ENCODE peak calls at places on chromosome 4, in six cellular contexts. W is gastrocnemius medialis, L is adrenal gland, R is IMR-90, E is K562, J is spleen. S is an unnamed sample.

GRCh38 chr4:109294006-109294405 is 8.5 kb downstream of the COL25A1 start:
- DNase-seq in L (no peak), J (no peak), W (no peak), R (no peak), E (peak; percentile 71), S (no peak)

GRCh38 chr4:2083116-2083825 is 24.1 kb downstream of the NAT8L start:
- DNase-seq in E (no peak), J (peak; percentile 39), R (no peak), W (no peak), L (no peak), S (no peak)

GRCh38 chr4:79906996-79907395 is 166.0 kb downstream of the ANTXR2 start:
- DNase-seq in R (no peak), J (no peak), L (no peak), W (no peak), E (no peak), S (no peak)

GRCh38 chr4:133402616-133403015 is 253.5 kb downstream of the PCDH10 start:
- DNase-seq in W (no peak), J (no peak), R (no peak), L (no peak), E (no peak), S (peak; percentile 3)

GRCh38 chr4:75497133-75497532 is 17.1 kb downstream of the RCHY1 start:
- DNase-seq in E (no peak), R (peak; percentile 59), L (no peak), J (no peak), W (no peak), S (no peak)

GRCh38 chr4:110654254-110654635 is 31.4 kb upstream of the PITX2 start:
- DNase-seq in J (no peak), R (peak; percentile 32), W (no peak), L (no peak), E (no peak), S (no peak)

GRCh38 chr4:99300934-99301333 is 10.1 kb upstream of the ADH1A start:
- DNase-seq in L (peak; percentile 24), R (peak; percentile 97), W (peak; percentile 79), E (peak; percentile 8), J (no peak), S (no peak)

GRCh38 chr4:84379881-84380618 is 119.0 kb downstream of the NKX6-1 start:
- DNase-seq in W (no peak), L (no peak), E (no peak), R (no peak), J (no peak), S (no peak)

GRCh38 chr4:83358410-83358809 is 23.8 kb upstream of the HPSE start:
- DNase-seq in J (no peak), W (no peak), L (no peak), R (peak; percentile 73), E (no peak), S (peak; percentile 35)

GRCh38 chr4:56972832-56973231 is 4.6 kb downstream of the NOA1 start:
- DNase-seq in L (no peak), E (no peak), J (no peak), R (no peak), W (no peak), S (no peak)

GRCh38 chr4:1090036-1090435 is 23.3 kb downstream of the RNF212 start:
- DNase-seq in W (no peak), J (no peak), E (no peak), R (no peak), L (no peak), S (no peak)

GRCh38 chr4:5676763-5677162 is 31.6 kb downstream of the EVC2 start:
- DNase-seq in R (no peak), J (no peak), E (no peak), L (no peak), W (no peak), S (no peak)

GRCh38 chr4:26081795-26082498 is 167.9 kb downstream of the SMIM20 start:
- DNase-seq in R (peak; percentile 52), W (no peak), J (no peak), E (peak; percentile 57), L (no peak), S (no peak)

GRCh38 chr4:88008133-88008621 is 742 bp downstream of the PKD2 start:
- DNase-seq in E (peak; percentile 18), J (peak; percentile 84), L (peak; percentile 53), R (peak; percentile 48), W (no peak), S (no peak)

GRCh38 chr4:94722270-94722669 is 35.5 kb upstream of the BMPR1B start:
- DNase-seq in E (no peak), W (no peak), J (no peak), R (no peak), L (no peak), S (no peak)

GRCh38 chr4:11312389-11312788 is 116.3 kb downstream of the HS3ST1 start:
- DNase-seq in R (peak; percentile 1), W (no peak), L (no peak), J (no peak), E (no peak), S (no peak)

GRCh38 chr4:85368932-85369331 is 106.0 kb upstream of the ARHGAP24 start:
- DNase-seq in R (no peak), L (no peak), J (no peak), E (no peak), W (no peak), S (no peak)

GRCh38 chr4:141473026-141473540 is 163.3 kb upstream of the IL15 start:
- DNase-seq in E (no peak), L (no peak), J (no peak), W (no peak), R (no peak), S (no peak)

GRCh38 chr4:140135529-140136021 is 18.4 kb downstream of the MAML3 start:
- DNase-seq in E (peak; percentile 8), R (no peak), L (peak; percentile 41), J (no peak), W (no peak), S (no peak)

GRCh38 chr4:26583538-26583864 is 383 bp upstream of the TBC1D19 start:
- DNase-seq in L (no peak), R (no peak), J (no peak), W (no peak), E (no peak), S (no peak)

GRCh38 chr4:141065872-141066271 is 67.4 kb downstream of the RNF150 start:
- DNase-seq in J (no peak), R (no peak), L (no peak), E (no peak), W (no peak), S (no peak)

GRCh38 chr4:122508083-122508482 is 51.6 kb upstream of the IL2 start:
- DNase-seq in E (no peak), R (no peak), L (no peak), W (no peak), J (no peak), S (no peak)

GRCh38 chr4:113153529-113154101 is 104.2 kb downstream of the ANK2 start:
- DNase-seq in R (no peak), L (no peak), W (no peak), E (no peak), J (no peak), S (no peak)

GRCh38 chr4:1463088-1463926 is 57.1 kb upstream of the NKX1-1 start:
- DNase-seq in E (no peak), L (peak; percentile 6), J (peak; percentile 59), R (peak; percentile 69), W (no peak), S (peak; percentile 33)

GRCh38 chr4:186149872-186150271 is 41.5 kb upstream of the CYP4V2 start:
- DNase-seq in W (peak; percentile 36), L (peak; percentile 56), J (no peak), E (peak; percentile 58), R (no peak), S (peak; percentile 35)

GRCh38 chr4:186144180-186144579 is 39.7 kb downstream of the FAM149A start:
- DNase-seq in R (peak; percentile 21), E (no peak), J (no peak), L (peak; percentile 24), W (no peak), S (no peak)

GRCh38 chr4:186146443-186146842 is 41.9 kb downstream of the FAM149A start:
- DNase-seq in J (no peak), W (no peak), L (no peak), E (no peak), R (no peak), S (no peak)

GRCh38 chr4:186148335-186148975 is 42.9 kb upstream of the CYP4V2 start:
- DNase-seq in E (no peak), J (no peak), L (no peak), W (no peak), R (no peak), S (no peak)

DNA sequence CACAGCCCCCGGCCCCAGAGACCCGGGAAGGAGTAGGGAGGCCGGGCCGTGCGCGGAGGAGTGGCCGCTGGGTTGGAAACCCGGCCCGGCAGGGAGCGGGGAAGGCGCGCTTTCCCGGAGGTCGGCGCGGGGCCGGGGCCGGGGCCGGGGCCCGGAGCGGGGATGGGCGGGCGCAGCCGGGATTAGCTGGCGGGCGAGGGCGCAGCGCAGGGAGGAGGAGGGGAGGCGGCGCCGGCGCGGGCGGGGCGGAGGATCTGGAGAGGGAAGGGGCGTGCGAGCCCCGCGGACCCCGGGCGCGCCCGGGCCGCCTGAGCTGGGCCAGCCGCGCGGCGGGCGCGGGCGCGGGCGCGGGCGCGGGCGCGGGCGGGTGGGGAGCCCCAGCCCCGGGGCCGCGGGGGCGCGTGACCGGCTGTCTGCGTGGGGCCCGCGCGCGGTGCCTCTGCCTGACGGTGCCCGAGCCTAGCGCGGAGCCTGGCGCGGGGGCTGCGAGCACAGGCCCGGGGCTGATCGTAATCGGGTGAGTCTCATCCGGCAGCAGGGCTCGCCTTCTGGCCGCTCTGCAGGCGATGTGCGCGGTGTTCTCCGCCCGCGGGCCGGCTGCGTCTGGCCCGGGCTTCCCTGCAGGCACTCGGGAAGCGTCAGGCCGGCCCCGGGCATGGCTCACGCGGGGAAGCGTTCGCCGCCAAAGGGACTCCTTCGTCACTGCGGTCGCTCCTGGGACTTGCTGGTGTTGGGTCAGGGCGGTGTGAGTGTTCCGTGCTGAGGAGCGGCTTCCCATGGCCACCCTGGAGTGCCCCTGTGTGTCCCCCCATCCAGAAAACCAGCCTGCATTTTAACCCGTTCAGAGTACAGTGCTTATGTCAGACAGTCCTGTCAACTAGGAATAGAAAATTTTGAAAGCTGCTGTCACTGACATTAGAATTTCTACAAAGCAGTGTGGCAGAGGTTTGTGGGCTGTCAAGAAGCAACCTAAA is 40.4 kb downstream of the FAM149A start:
- DNase-seq in R (peak; percentile 43), E (peak; percentile 20), W (peak; percentile 21), L (peak; percentile 62), J (peak; percentile 78), S (peak; percentile 41)
- TF ChIP-seq POLR2A in R (no peak), E (no peak), W (no peak), L (peak; percentile 40), J (no peak), S (peak; percentile 7)

DNA sequence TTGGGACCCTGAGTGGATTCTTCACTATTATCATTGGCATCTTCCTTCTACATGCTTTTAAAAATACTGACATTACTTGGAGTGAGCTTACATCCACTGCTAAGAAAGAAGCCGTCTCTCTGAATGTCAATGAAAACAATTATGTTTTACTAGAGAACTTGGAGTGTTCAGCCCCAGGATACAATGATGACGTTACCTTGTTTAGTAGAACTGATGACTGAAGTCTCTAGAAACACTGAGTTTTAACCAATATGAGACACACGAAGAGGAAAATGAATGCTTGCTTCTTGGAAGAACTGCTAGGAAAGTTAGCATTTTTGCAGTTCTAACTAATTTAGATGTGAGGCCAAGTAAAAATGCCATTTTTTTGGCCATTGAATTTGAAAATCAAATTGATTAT is 19.4 kb downstream of the NIPAL1 start:
- DNase-seq in R (no peak), J (no peak), L (no peak), W (no peak), E (no peak), S (no peak)
- TF ChIP-seq POLR2A in R (no peak), J (no peak), L (no peak), W (no peak), E (no peak), S (no peak)

GRCh38 chr4:145131848-145132247 is 33.7 kb downstream of the ABCE1 start:
- DNase-seq in R (no peak), W (no peak), E (no peak), J (no peak), L (no peak), S (no peak)
- TF ChIP-seq POLR2A in R (no peak), W (no peak), E (peak; percentile 59), J (no peak), L (no peak), S (no peak)

GRCh38 chr4:169263791-169264392 is 6.9 kb downstream of the SH3RF1 start:
- DNase-seq in L (no peak), E (no peak), R (no peak), W (no peak), J (no peak), S (no peak)
- TF ChIP-seq POLR2A in L (no peak), E (no peak), R (no peak), W (no peak), J (no peak), S (no peak)